ENCODE peak calls at places on chromosomes 11 and 22, in four cellular contexts. H is WTC11, E is HepG2, Y is K562. I is an unnamed sample.

GRCh38 chr11:1516273-1517067 is 29.9 kb upstream of the MOB2 start:
- DNase-seq in H (no peak), E (no peak), Y (no peak), I (no peak)

GRCh38 chr11:66277475-66278391 is at the start of gene CNIH2:
- DNase-seq in H (peak; percentile 59), E (no peak), Y (peak; percentile 76), I (peak; percentile 56)

GRCh38 chr11:87659807-87660206 is 515.4 kb downstream of the RAB38 start:
- DNase-seq in H (no peak), E (no peak), Y (no peak), I (no peak)

GRCh38 chr11:12402027-12402426 is 24.7 kb downstream of the PARVA start:
- DNase-seq in H (no peak), E (no peak), Y (no peak), I (no peak)

GRCh38 chr22:37314315-37315046 is 32.2 kb downstream of the CYTH4 start:
- DNase-seq in H (no peak), E (no peak), Y (no peak), I (no peak)

GRCh38 chr11:110435780-110436717 is 6.3 kb downstream of the FDX1 start:
- DNase-seq in H (no peak), E (no peak), Y (peak; percentile 82), I (no peak)

GRCh38 chr22:48313156-48313555 is 1514.5 kb downstream of the BRD1 start:
- DNase-seq in H (no peak), E (no peak), Y (no peak), I (no peak)

GRCh38 chr11:121964591-121964990 is 151.4 kb downstream of the BLID start:
- DNase-seq in H (no peak), E (no peak), Y (no peak), I (no peak)

GRCh38 chr11:77073328-77074001 is 6.7 kb downstream of the CAPN5 start:
- DNase-seq in H (no peak), E (peak; percentile 45), Y (peak; percentile 41), I (peak; percentile 83)

GRCh38 chr11:18408558-18409242 is 3.4 kb upstream of the LDHC start:
- DNase-seq in H (no peak), E (no peak), Y (no peak), I (peak; percentile 32)

GRCh38 chr11:103483996-103484395 is 374.8 kb downstream of the DYNC2H1 start:
- DNase-seq in H (no peak), E (no peak), Y (no peak), I (no peak)

GRCh38 chr11:120121914-120122473 is 15.9 kb downstream of the TRIM29 start:
- DNase-seq in H (no peak), E (peak; percentile 49), Y (no peak), I (no peak)

GRCh38 chr22:39183991-39184585 is 31.6 kb upstream of the CBX7 start:
- DNase-seq in H (no peak), E (peak; percentile 65), Y (peak; percentile 67), I (no peak)

GRCh38 chr22:25890651-25891050 is 148.7 kb downstream of the MYO18B start:
- DNase-seq in H (no peak), E (no peak), Y (no peak), I (no peak)

GRCh38 chr22:21754523-21755128 is 19.0 kb upstream of the YPEL1 start:
- DNase-seq in H (no peak), E (no peak), Y (peak; percentile 100), I (no peak)

GRCh38 chr22:25407859-25408229 is 156.6 kb upstream of the GRK3 start:
- DNase-seq in H (no peak), E (no peak), Y (no peak), I (no peak)

GRCh38 chr11:57901278-57901677 is 122.4 kb upstream of the OR9Q1 start:
- DNase-seq in H (no peak), E (no peak), Y (peak; percentile 78), I (no peak)

GRCh38 chr11:126161146-126161458 is 50.3 kb downstream of the RPUSD4 start:
- DNase-seq in H (no peak), E (no peak), Y (no peak), I (no peak)

GRCh38 chr11:19747634-19748280 is 35.1 kb downstream of the NAV2 start:
- DNase-seq in H (no peak), E (no peak), Y (no peak), I (no peak)

GRCh38 chr11:112526699-112527410 is 266.2 kb upstream of the PLET1 start:
- DNase-seq in H (no peak), E (no peak), Y (no peak), I (no peak)

GRCh38 chr22:23369054-23369685 is 188.9 kb downstream of the BCR start:
- DNase-seq in H (no peak), E (no peak), Y (no peak), I (no peak)

GRCh38 chr11:93655581-93656255 is 5.8 kb upstream of the CEP295 start:
- DNase-seq in H (no peak), E (no peak), Y (no peak), I (no peak)

GRCh38 chr22:42791721-42792452 is 65.2 kb downstream of the ARFGAP3 start:
- DNase-seq in H (no peak), E (no peak), Y (no peak), I (no peak)

GRCh38 chr22:23692598-23693291 is 1.9 kb downstream of the RGL4 start:
- DNase-seq in H (peak; percentile 35), E (no peak), Y (peak; percentile 10), I (no peak)

GRCh38 chr11:86923993-86924766 is 31.0 kb downstream of the FZD4 start:
- DNase-seq in H (peak; percentile 69), E (peak; percentile 72), Y (no peak), I (no peak)

GRCh38 chr11:27718853-27719574 is 18.8 kb upstream of the BDNF start:
- DNase-seq in H (peak; percentile 72), E (no peak), Y (no peak), I (peak; percentile 64)

GRCh38 chr11:116697639-116698038 is 75.1 kb downstream of the BUD13 start:
- DNase-seq in H (no peak), E (no peak), Y (no peak), I (no peak)

GRCh38 chr22:17606472-17606871 is 22.1 kb downstream of the ATP6V1E1 start:
- DNase-seq in H (no peak), E (no peak), Y (no peak), I (no peak)

GRCh38 chr11:24422371-24422770 is 74.5 kb upstream of the LUZP2 start:
- DNase-seq in H (no peak), E (no peak), Y (no peak), I (no peak)

GRCh38 chr11:69239320-69240040 is 54.5 kb upstream of the MYEOV start:
- DNase-seq in H (no peak), E (no peak), Y (no peak), I (no peak)

GRCh38 chr11:119520966-119521365 is 98.0 kb upstream of the THY1 start:
- DNase-seq in H (no peak), E (no peak), Y (no peak), I (no peak)

GRCh38 chr22:49941507-49942316 is 18.9 kb upstream of the PIM3 start:
- DNase-seq in H (no peak), E (no peak), Y (no peak), I (no peak)

GRCh38 chr11:133710681-133711240 is 134.6 kb downstream of the SPATA19 start:
- DNase-seq in H (no peak), E (no peak), Y (no peak), I (no peak)

GRCh38 chr11:16000065-16000464 is 356.3 kb downstream of the SOX6 start:
- DNase-seq in H (no peak), E (no peak), Y (no peak), I (no peak)

GRCh38 chr22:19579113-19579811 is 55.1 kb upstream of the CLDN5 start:
- DNase-seq in H (no peak), E (no peak), Y (peak; percentile 46), I (no peak)

DNA sequence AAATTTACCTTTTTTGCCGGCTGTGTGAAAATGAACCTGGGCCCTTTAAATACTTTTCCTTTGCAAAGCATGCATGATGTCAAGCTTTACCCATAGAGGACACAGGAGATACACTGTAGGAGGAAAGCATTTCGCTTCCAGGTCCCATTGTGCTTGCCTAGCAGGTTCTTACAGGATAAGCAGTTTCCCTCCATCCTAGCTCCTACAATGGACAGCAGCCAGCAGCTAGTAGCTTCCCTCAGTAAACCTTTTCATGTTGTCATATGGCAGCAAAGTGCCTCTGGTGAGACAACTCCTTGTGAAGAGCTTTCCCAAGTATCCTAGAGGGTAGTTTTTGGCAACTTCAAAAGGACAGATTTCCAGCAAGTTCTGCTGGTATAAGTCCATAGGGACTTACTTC is 78.4 kb downstream of the RBFOX2 start:
- DNase-seq in H (no peak), E (no peak), Y (no peak), I (peak; percentile 1)
- TF ChIP-seq HMGXB4 in H (no peak), E (no peak), Y (no peak), I (no peak)

GRCh38 chr11:64078294-64078693 is 42.6 kb downstream of the FLRT1 start:
- DNase-seq in H (no peak), E (no peak), Y (no peak), I (no peak)
- TF ChIP-seq HMGXB4 in H (no peak), E (no peak), Y (no peak), I (no peak)

GRCh38 chr11:34957606-34958005 is 41.2 kb downstream of the PDHX start:
- DNase-seq in H (no peak), E (no peak), Y (no peak), I (no peak)
- TF ChIP-seq HMGXB4 in H (no peak), E (no peak), Y (no peak), I (no peak)

DNA sequence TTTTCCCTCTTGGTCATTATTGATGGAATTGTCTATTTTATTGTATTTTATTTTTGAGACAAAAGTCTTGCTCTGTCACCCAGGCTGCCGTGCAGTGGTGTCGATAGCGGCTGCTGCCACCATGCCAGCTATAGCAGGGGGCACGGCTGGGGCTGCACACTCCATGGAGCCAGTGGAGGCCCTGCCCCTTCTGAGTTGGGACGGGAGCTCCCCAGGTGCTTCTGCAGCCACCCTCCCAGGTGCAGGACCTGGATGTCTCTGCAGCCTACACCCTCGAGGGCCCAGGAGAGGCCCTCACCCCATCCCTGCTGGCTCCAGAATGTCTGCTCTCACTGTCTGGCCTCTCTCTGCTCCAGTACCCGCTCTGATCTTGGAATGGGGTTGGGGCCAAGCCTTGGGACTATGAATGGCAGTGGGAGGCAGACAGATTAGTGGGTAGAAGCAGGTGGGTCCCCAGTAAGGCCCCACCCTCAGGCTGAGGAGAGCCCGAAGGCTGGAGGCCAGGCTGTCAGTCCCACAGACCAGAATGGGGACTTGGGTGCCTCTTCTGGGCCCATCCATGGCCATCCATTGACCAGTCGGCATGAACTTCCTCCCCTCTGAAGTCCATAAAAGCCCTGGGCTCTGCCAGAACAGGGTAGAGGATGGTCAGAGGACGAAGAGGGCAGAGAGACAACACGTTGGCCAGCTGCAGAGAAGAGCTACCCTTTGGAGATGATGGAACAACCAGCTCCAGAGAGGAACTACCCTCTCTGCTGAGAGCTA is 49.6 kb upstream of the ATXN10 start:
- DNase-seq in H (no peak), E (no peak), Y (no peak), I (no peak)
- TF ChIP-seq HMGXB4 in H (no peak), E (no peak), Y (no peak), I (no peak)

GRCh38 chr11:46207270-46207669 is 70.2 kb upstream of the CREB3L1 start:
- DNase-seq in H (no peak), E (no peak), Y (peak; percentile 63), I (no peak)
- TF ChIP-seq HMGXB4 in H (no peak), E (no peak), Y (no peak), I (no peak)

I was measured in A549.